ENCODE peak calls at places on chromosome 18, in eight cellular contexts. B, I, U, A, X, Q, F and R are unnamed samples.
A peak's percentile ranks its signal among the peaks of the same experiment; 100 is the strongest.

GRCh38 chr18:31061945-31062344 is 19.4 kb upstream of the DSC3 start:
- DNase-seq in B (no peak), I (no peak), U (no peak), A (no peak), X (no peak), Q (no peak), F (no peak), R (no peak)

GRCh38 chr18:10128906-10129305 is 215.1 kb downstream of the VAPA start:
- DNase-seq in B (no peak), I (peak; percentile 17), U (no peak), A (no peak), X (no peak), Q (no peak), F (no peak), R (no peak)

GRCh38 chr18:63997606-63998005 is 27.7 kb downstream of the SERPINB8 start:
- DNase-seq in B (no peak), I (no peak), U (no peak), A (no peak), X (no peak), Q (no peak), F (no peak), R (no peak)

GRCh38 chr18:45852631-45853030 is 27.2 kb downstream of the SIGLEC15 start:
- DNase-seq in B (no peak), I (no peak), U (no peak), A (no peak), X (no peak), Q (no peak), F (no peak), R (no peak)

GRCh38 chr18:44117821-44118220 is 562.9 kb upstream of the SETBP1 start:
- DNase-seq in B (no peak), I (no peak), U (no peak), A (no peak), X (no peak), Q (no peak), F (no peak), R (no peak)

GRCh38 chr18:31863103-31863502 is 79.8 kb downstream of the TRAPPC8 start:
- DNase-seq in B (no peak), I (no peak), U (no peak), A (no peak), X (no peak), Q (no peak), F (no peak), R (no peak)

GRCh38 chr18:32771169-32771751 is 1.6 kb downstream of the KLHL14 start:
- DNase-seq in B (no peak), I (peak; percentile 84), U (peak; percentile 60), A (peak; percentile 2), X (no peak), Q (no peak), F (no peak), R (no peak)

GRCh38 chr18:56873441-56874140 is 222.4 kb downstream of the WDR7 start:
- DNase-seq in B (no peak), I (no peak), U (no peak), A (no peak), X (no peak), Q (no peak), F (no peak), R (no peak)

GRCh38 chr18:24602156-24602555 is 141.7 kb downstream of the HRH4 start:
- DNase-seq in B (no peak), I (no peak), U (no peak), A (no peak), X (no peak), Q (no peak), F (no peak), R (no peak)

GRCh38 chr18:13551841-13552733 is 174.3 kb downstream of the FAM210A start:
- DNase-seq in B (no peak), I (peak; percentile 81), U (no peak), A (no peak), X (no peak), Q (no peak), F (no peak), R (no peak)

GRCh38 chr18:13235326-13235937 is 16.9 kb downstream of the LDLRAD4 start:
- DNase-seq in B (no peak), I (peak; percentile 82), U (no peak), A (no peak), X (no peak), Q (no peak), F (no peak), R (no peak)

GRCh38 chr18:36950282-36950681 is 121.4 kb downstream of the KIAA1328 start:
- DNase-seq in B (no peak), I (no peak), U (no peak), A (no peak), X (no peak), Q (no peak), F (no peak), R (no peak)

GRCh38 chr18:39523281-39523680 is 1957.7 kb upstream of the CELF4 start:
- DNase-seq in B (no peak), I (no peak), U (no peak), A (no peak), X (peak; percentile 40), Q (no peak), F (peak; percentile 38), R (no peak)

GRCh38 chr18:37335337-37335736 is 230.3 kb downstream of the CELF4 start:
- DNase-seq in B (no peak), I (no peak), U (no peak), A (no peak), X (no peak), Q (no peak), F (peak; percentile 9), R (no peak)

GRCh38 chr18:72181241-72181764 is 362.8 kb downstream of the CBLN2 start:
- DNase-seq in B (no peak), I (no peak), U (no peak), A (no peak), X (no peak), Q (no peak), F (no peak), R (no peak)

GRCh38 chr18:48694295-48694694 is 155.5 kb downstream of the CTIF start:
- DNase-seq in B (no peak), I (no peak), U (no peak), A (no peak), X (no peak), Q (no peak), F (no peak), R (no peak)

GRCh38 chr18:50695431-50696176 is 124.2 kb downstream of the MRO start:
- DNase-seq in B (no peak), I (no peak), U (no peak), A (no peak), X (no peak), Q (no peak), F (no peak), R (no peak)

GRCh38 chr18:35467624-35468016 is 30.1 kb downstream of the INO80C start:
- DNase-seq in B (no peak), I (no peak), U (no peak), A (no peak), X (no peak), Q (no peak), F (no peak), R (no peak)
- TF ChIP-seq POLR2A in B (no peak), I (no peak), U (no peak), A (no peak), X (no peak), Q (no peak), F (no peak), R (no peak)

GRCh38 chr18:62325806-62326645 is 916 bp downstream of the TNFRSF11A start:
- DNase-seq in B (no peak), I (no peak), U (peak; percentile 65), A (no peak), X (no peak), Q (no peak), F (no peak), R (peak; percentile 9)

GRCh38 chr18:62328775-62329525 is 3.8 kb downstream of the TNFRSF11A start:
- DNase-seq in B (no peak), I (no peak), U (no peak), A (no peak), X (no peak), Q (no peak), F (no peak), R (no peak)

GRCh38 chr18:62324917-62325805 is at the start of gene TNFRSF11A:
- DNase-seq in B (no peak), I (no peak), U (peak; percentile 61), A (peak; percentile 64), X (no peak), Q (peak; percentile 77), F (peak; percentile 57), R (peak; percentile 45)

GRCh38 chr18:62327977-62328376 is 2.9 kb downstream of the TNFRSF11A start:
- DNase-seq in B (no peak), I (no peak), U (no peak), A (no peak), X (no peak), Q (no peak), F (no peak), R (no peak)

GRCh38 chr18:62326646-62327348 is 1.7 kb downstream of the TNFRSF11A start:
- DNase-seq in B (no peak), I (no peak), U (no peak), A (no peak), X (no peak), Q (no peak), F (no peak), R (no peak)
- H3K4me3 ChIP-seq in B (no peak overlapping the region), I (no peak overlapping the region), U (peak overlapping the region; percentile 54), A (no peak overlapping the region), X (no peak overlapping the region), Q (peak overlapping the region; percentile 71), F (no peak overlapping the region), R (no peak overlapping the region)

DNA sequence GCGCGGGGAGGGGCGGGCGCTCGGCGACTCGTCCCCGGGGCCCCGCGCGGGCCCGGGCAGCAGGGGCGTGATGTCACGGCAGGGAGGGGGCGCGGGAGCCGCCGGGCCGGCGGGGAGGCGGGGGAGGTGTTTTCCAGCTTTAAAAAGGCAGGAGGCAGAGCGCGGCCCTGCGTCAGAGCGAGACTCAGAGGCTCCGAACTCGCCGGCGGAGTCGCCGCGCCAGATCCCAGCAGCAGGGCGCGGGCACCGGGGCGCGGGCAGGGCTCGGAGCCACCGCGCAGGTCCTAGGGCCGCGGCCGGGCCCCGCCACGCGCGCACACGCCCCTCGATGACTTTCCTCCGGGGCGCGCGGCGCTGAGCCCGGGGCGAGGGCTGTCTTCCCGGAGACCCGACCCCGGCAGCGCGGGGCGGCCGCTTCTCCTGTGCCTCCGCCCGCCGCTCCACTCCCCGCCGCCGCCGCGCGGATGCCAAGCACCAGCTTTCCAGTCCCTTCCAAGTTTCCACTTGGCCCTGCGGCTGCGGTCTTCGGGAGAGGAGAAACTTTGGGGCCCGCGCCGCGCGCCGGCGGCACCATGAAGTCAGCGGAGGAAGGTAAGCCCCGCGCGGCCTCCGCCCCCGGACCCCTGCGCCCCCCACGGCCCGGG is at the start of gene NFATC1:
- DNase-seq in B (peak; percentile 89), I (peak; percentile 97), U (peak; percentile 90), A (peak; percentile 69), X (no peak), Q (peak; percentile 51), F (peak; percentile 61), R (peak; percentile 55)
- TF ChIP-seq POLR2A in B (peak; percentile 77), I (no peak), U (no peak), A (no peak), X (no peak), Q (no peak), F (peak; percentile 6), R (peak; percentile 35)

DNA sequence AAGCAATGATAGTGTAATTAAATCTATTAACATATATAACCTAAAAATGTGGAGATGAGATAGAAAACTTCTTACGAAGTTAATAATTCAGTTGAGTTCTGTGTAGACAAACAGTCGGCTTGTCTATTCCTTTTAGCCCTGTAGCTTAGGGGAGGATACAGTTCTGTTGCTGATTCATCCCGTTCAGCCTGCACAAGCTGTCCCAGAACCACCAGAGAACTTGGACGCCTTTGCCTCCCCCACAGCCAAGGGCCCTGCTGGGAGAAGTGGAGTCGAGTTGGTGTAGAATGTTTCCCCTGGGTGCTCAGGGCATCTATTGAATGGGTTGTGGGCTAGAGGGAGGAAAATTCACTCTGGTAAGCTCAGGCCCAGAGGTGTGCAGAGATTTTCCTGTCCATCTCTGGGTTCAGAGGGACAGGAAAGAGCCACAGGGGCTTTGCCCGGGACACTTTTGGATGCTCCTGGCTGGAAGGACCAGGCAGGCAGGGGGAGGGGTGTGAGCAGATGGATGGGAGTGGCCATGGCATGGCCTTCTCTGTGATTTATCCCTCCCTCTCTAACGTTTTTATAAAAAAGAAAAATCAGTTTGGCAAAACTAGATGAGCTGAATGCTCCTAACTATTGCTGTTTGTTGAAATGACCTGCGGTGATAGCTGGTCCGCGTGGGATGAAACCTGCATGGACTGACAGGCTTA is 42.8 kb upstream of the GALR1 start:
- DNase-seq in B (peak; percentile 79), I (no peak), U (peak; percentile 75), A (peak; percentile 24), X (no peak), Q (no peak), F (no peak), R (no peak)
- H3K4me3 ChIP-seq in B (no peak overlapping the region), I (no peak overlapping the region), U (no peak overlapping the region), A (no peak overlapping the region), X (no peak overlapping the region), Q (no peak overlapping the region), F (no peak overlapping the region), R (no peak overlapping the region)